ENCODE peak calls at places on chromosomes 6 and 20, in ten cellular contexts. L is body of pancreas, M is heart left ventricle, T is upper lobe of left lung, C is stomach, B is K562, N is GM12878, X is breast epithelium, J is uterus, Y is lower leg skin. G is an unnamed sample.

GRCh38 chr20:8844179-8844578 is 224.7 kb upstream of the PLCB4 start:
- DNase-seq in B (no peak), N (no peak), Y (no peak), X (no peak), L (no peak), T (no peak), M (no peak), C (no peak), J (no peak), G (no peak)

GRCh38 chr6:156557269-156557885 is 219.8 kb upstream of the ARID1B start:
- DNase-seq in Y (peak), X (no peak), T (no peak), L (peak), C (peak), B (no peak), J (no peak), M (no peak), N (no peak), G (peak)

GRCh38 chr6:147675281-147675680 is 166.8 kb downstream of the SAMD5 start:
- DNase-seq in C (no peak), Y (no peak), L (no peak), T (no peak), J (no peak), B (no peak), X (no peak), M (no peak), N (no peak), G (no peak)

GRCh38 chr6:72622094-72622540 is 253 bp downstream of the KCNQ5 start:
- DNase-seq in B (peak), X (no peak), Y (no peak), C (peak), J (no peak), M (peak), T (peak), N (no peak), L (peak), G (peak)

GRCh38 chr6:116468293-116468692 is 7.1 kb downstream of the CALHM6 start:
- DNase-seq in B (no peak), M (no peak), J (no peak), T (no peak), N (no peak), L (no peak), C (no peak), Y (no peak), X (no peak), G (no peak)

GRCh38 chr6:20891161-20891560 is 356.9 kb downstream of the CDKAL1 start:
- DNase-seq in J (no peak), X (no peak), B (no peak), Y (no peak), M (no peak), T (no peak), L (no peak), C (no peak), N (no peak), G (no peak)

GRCh38 chr20:57986776-57987175 is 241.7 kb downstream of the ANKRD60 start:
- DNase-seq in L (no peak), M (no peak), X (no peak), T (no peak), N (no peak), J (no peak), C (no peak), Y (no peak), B (no peak), G (no peak)

GRCh38 chr6:160321729-160322505 is 26.3 kb upstream of the SLC22A3 start:
- DNase-seq in C (no peak), T (no peak), B (no peak), Y (no peak), N (no peak), M (no peak), X (no peak), L (no peak), J (no peak), G (no peak)

GRCh38 chr20:63501818-63502670 is 3.2 kb upstream of the EEF1A2 start:
- DNase-seq in X (no peak), B (peak), T (peak), N (no peak), C (no peak), M (no peak), J (no peak), L (no peak), Y (no peak), G (no peak)

GRCh38 chr6:88970301-88970700 is 6.9 kb upstream of the RNGTT start:
- DNase-seq in T (no peak), Y (no peak), L (no peak), X (no peak), N (no peak), B (no peak), J (no peak), M (no peak), C (no peak), G (no peak)

GRCh38 chr20:56003966-56004365 is 1.4 kb downstream of the CBLN4 start:
- DNase-seq in Y (no peak), B (no peak), J (no peak), C (no peak), T (peak), L (no peak), X (no peak), M (peak), N (no peak), G (no peak)

GRCh38 chr20:57991211-57991841 is 237.1 kb downstream of the ANKRD60 start:
- DNase-seq in J (no peak), Y (peak), X (peak), N (no peak), T (no peak), C (no peak), B (no peak), L (no peak), M (no peak), G (peak)

GRCh38 chr20:17431621-17432364 is 99.4 kb downstream of the BFSP1 start:
- DNase-seq in L (peak), J (peak), Y (peak), X (no peak), N (no peak), M (no peak), C (peak), T (no peak), B (peak), G (peak)

GRCh38 chr6:55299285-55299684 is 28.0 kb upstream of the GFRAL start:
- DNase-seq in C (no peak), T (no peak), L (no peak), J (no peak), Y (no peak), M (no peak), X (no peak), B (no peak), N (no peak), G (no peak)

GRCh38 chr6:139693735-139694134 is 319.3 kb upstream of the CITED2 start:
- DNase-seq in M (no peak), B (no peak), T (no peak), X (no peak), Y (no peak), C (no peak), J (no peak), N (no peak), L (no peak), G (no peak)

GRCh38 chr6:4774715-4775590 is 1.3 kb upstream of the CDYL start:
- DNase-seq in Y (peak), J (peak), L (peak), B (no peak), M (peak), C (no peak), N (no peak), X (peak), T (peak), G (no peak)

GRCh38 chr20:37524859-37525708 is 2.6 kb downstream of the BLCAP start:
- DNase-seq in X (peak), B (no peak), L (no peak), Y (peak), N (no peak), J (no peak), M (no peak), C (peak), T (no peak), G (peak)

GRCh38 chr6:142842423-142843261 is 102.3 kb downstream of the HIVEP2 start:
- DNase-seq in Y (no peak), C (no peak), L (no peak), N (peak), X (no peak), B (no peak), T (no peak), J (no peak), M (no peak), G (no peak)

GRCh38 chr6:96089173-96089572 is 73.4 kb downstream of the FUT9 start:
- DNase-seq in M (no peak), B (no peak), J (no peak), T (no peak), L (no peak), X (no peak), Y (no peak), N (no peak), C (peak), G (no peak)

GRCh38 chr20:35641743-35642142 is 23.0 kb downstream of the CPNE1 start:
- DNase-seq in M (no peak), J (no peak), B (no peak), C (no peak), X (no peak), T (no peak), L (no peak), Y (no peak), N (no peak), G (no peak)

GRCh38 chr6:159038914-159039884 is 5.6 kb downstream of the TAGAP start:
- DNase-seq in L (no peak), B (no peak), T (no peak), Y (no peak), N (peak), C (no peak), J (peak), X (no peak), M (no peak), G (no peak)

GRCh38 chr20:3318226-3318884 is 79.4 kb upstream of the SLC4A11 start:
- DNase-seq in B (no peak), X (no peak), M (no peak), Y (no peak), L (no peak), N (no peak), T (no peak), J (no peak), C (no peak), G (no peak)

GRCh38 chr20:50885068-50885467 is 46.2 kb downstream of the ADNP start:
- DNase-seq in N (no peak), L (no peak), Y (peak), X (no peak), J (no peak), C (no peak), M (no peak), B (no peak), T (no peak), G (no peak)

GRCh38 chr6:7314414-7314813 is 1.4 kb upstream of the SSR1 start:
- DNase-seq in X (no peak), N (no peak), M (no peak), T (no peak), J (no peak), C (no peak), L (no peak), Y (no peak), B (no peak), G (no peak)

GRCh38 chr6:16583151-16583762 is 178.0 kb downstream of the ATXN1 start:
- DNase-seq in Y (no peak), X (no peak), B (no peak), C (no peak), J (no peak), M (no peak), L (no peak), T (no peak), N (no peak), G (no peak)

GRCh38 chr6:166318649-166319600 is 10.7 kb upstream of the PRR18 start:
- DNase-seq in B (no peak), L (no peak), M (no peak), C (no peak), Y (peak), X (no peak), T (no peak), J (no peak), N (no peak), G (no peak)
- TF ChIP-seq POLR2A in B (peak), L (no peak), M (no peak), C (no peak), Y (no peak), X (no peak), T (no peak), J (no peak), N (peak), G (no peak)

DNA sequence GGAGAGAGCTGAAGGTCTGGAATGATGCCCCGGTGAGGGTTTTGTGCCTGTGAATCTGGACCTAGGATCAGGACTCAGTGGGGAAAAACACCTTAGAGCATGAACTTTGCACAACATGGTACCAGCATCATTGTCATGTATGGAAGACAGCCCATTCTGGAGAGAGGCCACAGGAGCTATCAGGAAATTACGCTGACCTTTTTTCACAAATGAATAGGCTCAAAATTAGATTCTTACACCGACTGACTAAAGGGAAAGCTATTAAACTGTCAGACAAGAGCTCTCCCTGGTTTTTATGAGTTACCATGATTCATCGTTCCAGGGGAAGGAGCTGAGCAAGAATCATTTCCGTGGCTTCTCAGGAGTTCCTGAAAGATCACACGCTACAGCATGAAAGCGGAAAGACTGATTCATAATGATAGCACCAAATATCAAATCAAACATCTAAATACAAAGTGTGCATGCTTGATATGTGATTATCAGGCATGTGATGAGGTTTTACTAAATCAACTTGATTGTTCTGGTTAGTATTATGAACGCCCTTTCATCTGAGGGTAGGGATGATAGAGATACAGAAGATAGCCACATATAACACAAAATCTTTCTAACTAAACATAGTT is 224.9 kb upstream of the SMLR1 start:
- DNase-seq in C (no peak), M (no peak), L (no peak), J (peak), N (no peak), X (no peak), Y (no peak), T (no peak), B (no peak), G (peak)
- TF ChIP-seq POLR2A in C (no peak), M (no peak), L (no peak), J (no peak), N (no peak), X (no peak), Y (no peak), T (no peak), B (no peak), G (no peak)

DNA sequence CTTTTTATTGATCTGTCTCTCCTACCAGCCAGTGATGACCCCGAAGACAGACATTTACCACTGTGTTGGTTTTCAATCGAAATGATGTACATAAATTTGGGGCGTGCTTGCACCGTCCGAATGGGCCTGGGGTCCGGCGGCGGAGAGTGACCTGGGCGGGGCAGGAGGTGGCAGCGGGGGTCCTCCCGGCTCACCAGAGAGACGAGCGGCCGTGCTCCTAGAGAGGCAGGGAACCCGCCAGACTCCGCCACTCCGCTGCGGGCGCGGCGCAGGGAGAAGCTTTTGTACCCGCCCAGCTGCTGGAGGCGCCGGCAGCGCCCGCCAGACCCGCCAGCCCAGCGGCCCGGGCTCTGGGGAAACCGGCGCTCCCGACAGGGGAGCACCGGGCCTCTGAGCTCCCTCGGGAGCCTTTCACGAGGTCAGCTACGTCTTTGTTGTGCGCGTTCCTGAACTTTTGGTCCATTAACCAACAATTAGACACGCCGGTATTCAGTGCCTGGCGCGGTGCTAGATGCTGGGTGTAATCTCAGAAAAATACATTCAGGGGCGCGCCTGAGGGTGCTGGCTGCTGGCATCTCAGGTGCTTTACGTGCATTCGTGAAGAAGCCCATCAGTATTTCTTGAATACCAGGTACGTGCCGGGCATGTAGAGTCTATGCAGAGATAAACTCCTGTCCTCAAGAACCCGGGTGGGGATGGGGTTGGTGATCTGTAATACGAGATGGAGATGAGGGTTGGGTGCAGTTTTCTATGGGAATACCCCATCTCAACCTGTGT is at the start of gene PGBD1:
- DNase-seq in X (peak), L (peak), Y (peak), M (peak), C (peak), J (peak), T (peak), N (no peak), B (peak), G (peak)
- TF ChIP-seq POLR2A in X (no peak), L (peak), Y (no peak), M (peak), C (no peak), J (no peak), T (no peak), N (peak), B (peak), G (peak)

GRCh38 chr6:108260126-108260808 is 573 bp downstream of the SNX3 start:
- DNase-seq in X (peak), Y (peak), B (peak), T (no peak), N (peak), C (peak), M (peak), L (peak), J (no peak), G (no peak)

GRCh38 chr6:108263371-108263770 is 2.5 kb upstream of the SNX3 start:
- DNase-seq in T (no peak), J (no peak), X (no peak), L (no peak), C (no peak), M (no peak), B (no peak), Y (no peak), N (no peak), G (no peak)

DNA sequence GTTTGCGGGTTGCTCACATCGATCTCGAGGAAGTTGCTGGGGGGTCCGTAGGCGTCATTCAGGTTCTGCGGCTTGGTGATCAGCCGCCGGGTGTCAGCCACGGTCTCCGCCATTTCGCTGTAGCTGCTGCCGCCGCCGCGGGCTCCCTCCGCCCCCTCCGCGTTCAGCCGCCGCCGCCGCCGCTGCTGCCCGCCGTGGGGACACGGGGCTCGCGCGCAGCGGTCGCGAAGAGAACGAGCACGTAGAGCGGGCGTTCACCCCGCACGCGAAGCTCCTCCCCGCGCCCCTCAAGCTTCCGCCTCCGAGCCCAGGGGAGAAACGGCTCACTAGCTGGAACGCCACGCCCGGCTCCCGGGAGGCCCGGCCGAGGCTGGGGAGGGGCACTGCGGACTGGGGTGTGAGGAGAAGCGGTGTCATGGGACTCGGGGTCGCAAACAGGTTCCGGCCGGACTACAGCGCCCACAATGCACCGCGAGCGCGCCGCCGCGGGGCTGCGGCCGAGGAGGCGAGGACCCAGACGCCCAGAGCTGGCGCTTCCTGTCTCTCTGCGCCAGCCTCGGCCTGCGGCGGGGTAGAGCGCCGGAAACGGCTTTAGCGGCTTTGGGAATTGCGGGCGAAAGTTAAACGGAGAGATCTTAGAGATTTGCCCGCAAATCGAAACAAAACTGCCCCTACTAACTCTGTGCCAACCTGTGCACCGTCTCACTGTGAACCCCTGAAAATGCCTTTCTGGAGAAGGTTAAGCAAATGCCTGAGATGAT is at the start of gene SNX3:
- DNase-seq in M (peak), L (peak), J (peak), X (peak), B (peak), Y (peak), N (peak), C (peak), T (peak), G (peak)
- TF ChIP-seq POLR2A in M (peak), L (peak), J (peak), X (peak), B (peak), Y (peak), N (peak), C (no peak), T (peak), G (peak)

GRCh38 chr6:31453259-31453658 is 44.7 kb upstream of the MICB start:
- DNase-seq in N (no peak), C (no peak), L (no peak), J (no peak), X (no peak), T (no peak), M (no peak), Y (no peak), B (no peak), G (no peak)

GRCh38 chr6:31446481-31446880 is 43.1 kb downstream of the MICA start:
- DNase-seq in T (no peak), M (no peak), L (no peak), X (no peak), N (no peak), C (no peak), Y (no peak), J (no peak), B (no peak), G (no peak)

GRCh38 chr6:31452859-31453258 is 45.1 kb upstream of the MICB start:
- DNase-seq in L (no peak), N (no peak), X (no peak), M (no peak), T (no peak), Y (no peak), C (no peak), B (no peak), J (no peak), G (no peak)

GRCh38 chr6:31450736-31451135 is 47.2 kb upstream of the MICB start:
- DNase-seq in B (no peak), M (no peak), Y (no peak), C (no peak), X (no peak), J (no peak), T (no peak), L (no peak), N (no peak), G (no peak)
- TF ChIP-seq POLR2A in B (no peak), M (no peak), Y (no peak), C (no peak), X (no peak), J (no peak), T (no peak), L (no peak), N (no peak), G (no peak)

G was measured in H54.